ENCODE peak calls at places on chromosome 5, in ten cellular contexts. One of them, this sample, is unnamed.

GRCh38 chr5:134077926-134078580 is 36.4 kb upstream of the TCF7 start:
- DNase-seq in cardiac fibroblast: no peak
- DNase-seq in BJ: no peak
- DNase-seq in cardiac muscle cell: no peak
- DNase-seq in DND-41: peak
- DNase-seq in lower leg skin: no peak
- DNase-seq in AG09309: no peak
- DNase-seq in Peyer's patch: no peak
- DNase-seq in mesothelial cell of epicardium: no peak
- DNase-seq in mucosa of descending colon: no peak
- DNase-seq in this sample: no peak

GRCh38 chr5:61613679-61614078 is 281.6 kb downstream of the ZSWIM6 start:
- DNase-seq in cardiac fibroblast: no peak
- DNase-seq in BJ: no peak
- DNase-seq in cardiac muscle cell: no peak
- DNase-seq in DND-41: no peak
- DNase-seq in lower leg skin: no peak
- DNase-seq in AG09309: no peak
- DNase-seq in Peyer's patch: no peak
- DNase-seq in mesothelial cell of epicardium: no peak
- DNase-seq in mucosa of descending colon: no peak
- DNase-seq in this sample: no peak

GRCh38 chr5:73393606-73394489 is 54.7 kb downstream of the FOXD1 start:
- DNase-seq in cardiac fibroblast: no peak
- DNase-seq in BJ: no peak
- DNase-seq in cardiac muscle cell: no peak
- DNase-seq in DND-41: no peak
- DNase-seq in lower leg skin: no peak
- DNase-seq in AG09309: no peak
- DNase-seq in Peyer's patch: no peak
- DNase-seq in mesothelial cell of epicardium: no peak
- DNase-seq in mucosa of descending colon: no peak
- DNase-seq in this sample: no peak

GRCh38 chr5:90878081-90878480 is 319.5 kb downstream of the ADGRV1 start:
- DNase-seq in cardiac fibroblast: peak
- DNase-seq in BJ: no peak
- DNase-seq in cardiac muscle cell: no peak
- DNase-seq in DND-41: no peak
- DNase-seq in lower leg skin: no peak
- DNase-seq in AG09309: no peak
- DNase-seq in Peyer's patch: no peak
- DNase-seq in mesothelial cell of epicardium: no peak
- DNase-seq in mucosa of descending colon: no peak
- DNase-seq in this sample: no peak

GRCh38 chr5:109997191-109997590 is 307.5 kb downstream of the MAN2A1 start:
- DNase-seq in cardiac fibroblast: no peak
- DNase-seq in BJ: no peak
- DNase-seq in cardiac muscle cell: no peak
- DNase-seq in DND-41: no peak
- DNase-seq in lower leg skin: no peak
- DNase-seq in AG09309: no peak
- DNase-seq in Peyer's patch: no peak
- DNase-seq in mesothelial cell of epicardium: no peak
- DNase-seq in mucosa of descending colon: no peak
- DNase-seq in this sample: no peak

GRCh38 chr5:151139646-151140045 is 17.9 kb downstream of the ANXA6 start:
- DNase-seq in cardiac fibroblast: no peak
- DNase-seq in BJ: no peak
- DNase-seq in cardiac muscle cell: no peak
- DNase-seq in DND-41: no peak
- DNase-seq in lower leg skin: no peak
- DNase-seq in AG09309: no peak
- DNase-seq in Peyer's patch: no peak
- DNase-seq in mesothelial cell of epicardium: no peak
- DNase-seq in mucosa of descending colon: no peak
- DNase-seq in this sample: no peak

GRCh38 chr5:137395011-137395755 is 103.9 kb downstream of the SPOCK1 start:
- DNase-seq in cardiac fibroblast: no peak
- DNase-seq in BJ: peak
- DNase-seq in cardiac muscle cell: no peak
- DNase-seq in DND-41: no peak
- DNase-seq in lower leg skin: no peak
- DNase-seq in AG09309: peak
- DNase-seq in Peyer's patch: no peak
- DNase-seq in mesothelial cell of epicardium: no peak
- DNase-seq in mucosa of descending colon: no peak
- DNase-seq in this sample: no peak

GRCh38 chr5:17277907-17278306 is 60.5 kb downstream of the BASP1 start:
- DNase-seq in cardiac fibroblast: no peak
- DNase-seq in BJ: no peak
- DNase-seq in cardiac muscle cell: no peak
- DNase-seq in DND-41: no peak
- DNase-seq in lower leg skin: no peak
- DNase-seq in AG09309: no peak
- DNase-seq in Peyer's patch: no peak
- DNase-seq in mesothelial cell of epicardium: no peak
- DNase-seq in mucosa of descending colon: no peak
- DNase-seq in this sample: no peak

GRCh38 chr5:90406466-90406865 is 3.1 kb downstream of the CETN3 start:
- DNase-seq in cardiac fibroblast: no peak
- DNase-seq in BJ: no peak
- DNase-seq in cardiac muscle cell: no peak
- DNase-seq in DND-41: no peak
- DNase-seq in lower leg skin: no peak
- DNase-seq in AG09309: no peak
- DNase-seq in Peyer's patch: no peak
- DNase-seq in mesothelial cell of epicardium: no peak
- DNase-seq in mucosa of descending colon: no peak
- DNase-seq in this sample: no peak

GRCh38 chr5:137619191-137619870 is 116.6 kb downstream of the KLHL3 start:
- DNase-seq in cardiac fibroblast: peak
- DNase-seq in BJ: peak
- DNase-seq in cardiac muscle cell: no peak
- DNase-seq in DND-41: no peak
- DNase-seq in lower leg skin: peak
- DNase-seq in AG09309: peak
- DNase-seq in Peyer's patch: no peak
- DNase-seq in mesothelial cell of epicardium: no peak
- DNase-seq in mucosa of descending colon: no peak
- DNase-seq in this sample: no peak

GRCh38 chr5:139774980-139775654 is 20.5 kb upstream of the PSD2 start:
- DNase-seq in cardiac fibroblast: peak
- DNase-seq in BJ: no peak
- DNase-seq in cardiac muscle cell: peak
- DNase-seq in DND-41: peak
- DNase-seq in lower leg skin: peak
- DNase-seq in AG09309: no peak
- DNase-seq in Peyer's patch: peak
- DNase-seq in mesothelial cell of epicardium: peak
- DNase-seq in mucosa of descending colon: peak
- DNase-seq in this sample: peak

GRCh38 chr5:15938961-15939360 is 240.6 kb downstream of the MARCHF11 start:
- DNase-seq in cardiac fibroblast: peak
- DNase-seq in BJ: peak
- DNase-seq in cardiac muscle cell: no peak
- DNase-seq in DND-41: no peak
- DNase-seq in lower leg skin: no peak
- DNase-seq in AG09309: peak
- DNase-seq in Peyer's patch: no peak
- DNase-seq in mesothelial cell of epicardium: no peak
- DNase-seq in mucosa of descending colon: no peak
- DNase-seq in this sample: no peak

GRCh38 chr5:158120760-158121159 is 261.8 kb upstream of the CLINT1 start:
- DNase-seq in cardiac fibroblast: no peak
- DNase-seq in BJ: no peak
- DNase-seq in cardiac muscle cell: no peak
- DNase-seq in DND-41: no peak
- DNase-seq in lower leg skin: no peak
- DNase-seq in AG09309: no peak
- DNase-seq in Peyer's patch: no peak
- DNase-seq in mesothelial cell of epicardium: no peak
- DNase-seq in mucosa of descending colon: no peak
- DNase-seq in this sample: no peak

GRCh38 chr5:158123595-158123994 is 264.6 kb upstream of the CLINT1 start:
- DNase-seq in cardiac fibroblast: no peak
- DNase-seq in BJ: no peak
- DNase-seq in cardiac muscle cell: no peak
- DNase-seq in DND-41: no peak
- DNase-seq in lower leg skin: no peak
- DNase-seq in AG09309: no peak
- DNase-seq in Peyer's patch: no peak
- DNase-seq in mesothelial cell of epicardium: no peak
- DNase-seq in mucosa of descending colon: no peak
- DNase-seq in this sample: no peak

GRCh38 chr5:158124606-158125316 is 265.8 kb upstream of the CLINT1 start:
- DNase-seq in cardiac fibroblast: no peak
- DNase-seq in BJ: no peak
- DNase-seq in cardiac muscle cell: no peak
- DNase-seq in DND-41: no peak
- DNase-seq in lower leg skin: no peak
- DNase-seq in AG09309: no peak
- DNase-seq in Peyer's patch: no peak
- DNase-seq in mesothelial cell of epicardium: no peak
- DNase-seq in mucosa of descending colon: no peak
- DNase-seq in this sample: no peak

GRCh38 chr5:158119852-158120708 is 261.1 kb upstream of the CLINT1 start:
- DNase-seq in cardiac fibroblast: peak
- DNase-seq in BJ: peak
- DNase-seq in cardiac muscle cell: no peak
- DNase-seq in DND-41: peak
- DNase-seq in lower leg skin: no peak
- DNase-seq in AG09309: peak
- DNase-seq in Peyer's patch: no peak
- DNase-seq in mesothelial cell of epicardium: no peak
- DNase-seq in mucosa of descending colon: no peak
- DNase-seq in this sample: no peak

GRCh38 chr5:158121678-158122077 is 262.7 kb upstream of the CLINT1 start:
- DNase-seq in cardiac fibroblast: no peak
- DNase-seq in BJ: no peak
- DNase-seq in cardiac muscle cell: no peak
- DNase-seq in DND-41: no peak
- DNase-seq in lower leg skin: no peak
- DNase-seq in AG09309: no peak
- DNase-seq in Peyer's patch: no peak
- DNase-seq in mesothelial cell of epicardium: no peak
- DNase-seq in mucosa of descending colon: no peak
- DNase-seq in this sample: no peak
- TF ChIP-seq CTCF in cardiac fibroblast: no peak
- TF ChIP-seq CTCF in BJ: no peak
- TF ChIP-seq CTCF in cardiac muscle cell: no peak
- TF ChIP-seq CTCF in DND-41: peak
- TF ChIP-seq CTCF in lower leg skin: no peak
- TF ChIP-seq CTCF in AG09309: no peak
- TF ChIP-seq CTCF in Peyer's patch: no peak
- TF ChIP-seq CTCF in mesothelial cell of epicardium: no peak
- TF ChIP-seq CTCF in mucosa of descending colon: no peak
- TF ChIP-seq CTCF in this sample: no peak

DNA sequence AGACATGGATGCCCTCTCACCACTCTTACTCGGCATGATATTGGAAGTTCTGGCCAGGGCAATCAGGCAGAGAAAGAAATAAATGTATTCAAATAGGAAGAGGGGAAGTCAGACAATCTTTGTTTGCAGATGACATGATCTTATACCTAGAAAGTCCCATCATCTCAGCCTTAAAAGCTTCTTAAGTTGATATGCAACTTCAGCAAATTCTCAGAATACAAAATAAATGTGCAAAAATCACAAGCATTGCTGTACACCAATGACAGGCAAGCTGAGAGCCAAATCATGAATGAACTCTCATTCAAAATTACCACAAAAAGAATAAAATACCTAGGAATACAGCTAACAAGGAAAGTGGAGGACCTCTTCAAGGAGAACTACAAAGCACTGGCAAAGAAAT is 2190.4 kb downstream of the MAT2B start:
- DNase-seq in cardiac fibroblast: no peak
- DNase-seq in BJ: no peak
- DNase-seq in cardiac muscle cell: no peak
- DNase-seq in DND-41: no peak
- DNase-seq in lower leg skin: no peak
- DNase-seq in AG09309: no peak
- DNase-seq in Peyer's patch: no peak
- DNase-seq in mesothelial cell of epicardium: no peak
- DNase-seq in mucosa of descending colon: no peak
- DNase-seq in this sample: no peak
- TF ChIP-seq CTCF in cardiac fibroblast: no peak
- TF ChIP-seq CTCF in BJ: no peak
- TF ChIP-seq CTCF in cardiac muscle cell: no peak
- TF ChIP-seq CTCF in DND-41: no peak
- TF ChIP-seq CTCF in lower leg skin: no peak
- TF ChIP-seq CTCF in AG09309: no peak
- TF ChIP-seq CTCF in Peyer's patch: no peak
- TF ChIP-seq CTCF in mesothelial cell of epicardium: no peak
- TF ChIP-seq CTCF in mucosa of descending colon: no peak
- TF ChIP-seq CTCF in this sample: no peak

GRCh38 chr5:5063533-5063953 is 76.6 kb upstream of the ADAMTS16 start:
- DNase-seq in cardiac fibroblast: no peak
- DNase-seq in BJ: no peak
- DNase-seq in cardiac muscle cell: no peak
- DNase-seq in DND-41: no peak
- DNase-seq in lower leg skin: no peak
- DNase-seq in AG09309: no peak
- DNase-seq in Peyer's patch: no peak
- DNase-seq in mesothelial cell of epicardium: no peak
- DNase-seq in mucosa of descending colon: no peak
- DNase-seq in this sample: no peak
- TF ChIP-seq CTCF in cardiac fibroblast: no peak
- TF ChIP-seq CTCF in BJ: peak
- TF ChIP-seq CTCF in cardiac muscle cell: no peak
- TF ChIP-seq CTCF in DND-41: peak
- TF ChIP-seq CTCF in lower leg skin: no peak
- TF ChIP-seq CTCF in AG09309: peak
- TF ChIP-seq CTCF in Peyer's patch: no peak
- TF ChIP-seq CTCF in mesothelial cell of epicardium: peak
- TF ChIP-seq CTCF in mucosa of descending colon: no peak
- TF ChIP-seq CTCF in this sample: no peak

DNA sequence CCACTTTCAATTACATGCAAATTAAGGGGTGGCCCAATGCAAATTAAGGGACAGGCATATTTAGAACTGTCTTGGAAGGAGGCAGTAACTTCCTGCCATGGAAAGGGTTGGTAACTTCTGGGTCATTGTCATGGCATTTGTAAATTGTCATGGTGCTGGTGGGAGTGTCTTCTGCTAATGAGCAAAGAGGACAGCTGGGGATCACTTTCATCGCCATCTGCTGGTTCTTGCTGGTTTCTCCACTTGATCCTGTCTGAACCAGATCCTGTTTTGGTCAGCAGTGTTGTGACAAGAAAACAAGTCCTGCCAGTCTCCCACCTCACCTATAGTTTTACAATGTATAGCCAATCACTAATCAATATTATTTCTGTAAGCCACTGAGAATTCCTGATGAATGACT is 23.4 kb upstream of the UGT3A2 start:
- DNase-seq in cardiac fibroblast: peak
- DNase-seq in BJ: no peak
- DNase-seq in cardiac muscle cell: peak
- DNase-seq in DND-41: peak
- DNase-seq in lower leg skin: no peak
- DNase-seq in AG09309: no peak
- DNase-seq in Peyer's patch: no peak
- DNase-seq in mesothelial cell of epicardium: no peak
- DNase-seq in mucosa of descending colon: no peak
- DNase-seq in this sample: no peak
- TF ChIP-seq CTCF in cardiac fibroblast: peak
- TF ChIP-seq CTCF in BJ: peak
- TF ChIP-seq CTCF in cardiac muscle cell: peak
- TF ChIP-seq CTCF in DND-41: peak
- TF ChIP-seq CTCF in lower leg skin: no peak
- TF ChIP-seq CTCF in AG09309: peak
- TF ChIP-seq CTCF in Peyer's patch: peak
- TF ChIP-seq CTCF in mesothelial cell of epicardium: no peak
- TF ChIP-seq CTCF in mucosa of descending colon: no peak
- TF ChIP-seq CTCF in this sample: no peak

GRCh38 chr5:141149812-141150211 is at the start of gene PCDHB6:
- DNase-seq in cardiac fibroblast: peak
- DNase-seq in BJ: no peak
- DNase-seq in cardiac muscle cell: no peak
- DNase-seq in DND-41: no peak
- DNase-seq in lower leg skin: no peak
- DNase-seq in AG09309: no peak
- DNase-seq in Peyer's patch: no peak
- DNase-seq in mesothelial cell of epicardium: no peak
- DNase-seq in mucosa of descending colon: no peak
- DNase-seq in this sample: no peak
- TF ChIP-seq CTCF in cardiac fibroblast: peak
- TF ChIP-seq CTCF in BJ: peak
- TF ChIP-seq CTCF in cardiac muscle cell: peak
- TF ChIP-seq CTCF in DND-41: no peak
- TF ChIP-seq CTCF in lower leg skin: no peak
- TF ChIP-seq CTCF in AG09309: peak
- TF ChIP-seq CTCF in Peyer's patch: no peak
- TF ChIP-seq CTCF in mesothelial cell of epicardium: no peak
- TF ChIP-seq CTCF in mucosa of descending colon: no peak
- TF ChIP-seq CTCF in this sample: no peak